ENCODE peak calls at places on chromosomes 7 and 10, in five cellular contexts. Q is H9, T is mucosa of descending colon, O is uterus, S is neural progenitor cell. C is an unnamed sample. For H3K9me3, the result is how much of the 10 kb centered on the place peaks cover.

GRCh38 chr10:123134058-123134914 is 1.5 kb upstream of the HMX3 start:
- DNase-seq in T (no peak), O (no peak), S (peak), Q (no peak), C (peak)

GRCh38 chr10:70381491-70382421 is 669 bp downstream of the LRRC20 start:
- DNase-seq in O (peak), S (peak), T (peak), Q (peak), C (no peak)

GRCh38 chr10:30048768-30049507 is 10.4 kb downstream of the JCAD start:
- DNase-seq in O (no peak), Q (no peak), T (no peak), S (no peak), C (no peak)

GRCh38 chr7:22589641-22590141 is 89.7 kb upstream of the STEAP1B start:
- DNase-seq in Q (no peak), S (peak), O (peak), T (no peak), C (no peak)

GRCh38 chr7:28732037-28732869 is 225.9 kb downstream of the TRIL start:
- DNase-seq in T (no peak), S (peak), Q (no peak), O (peak), C (no peak)

GRCh38 chr7:102101926-102102325 is 184.7 kb upstream of the SH2B2 start:
- DNase-seq in Q (no peak), S (no peak), T (no peak), O (no peak), C (no peak)

GRCh38 chr7:150937848-150938561 is 40.1 kb downstream of the KCNH2 start:
- DNase-seq in Q (no peak), O (no peak), S (peak), T (no peak), C (no peak)

GRCh38 chr10:4354382-4354812 is 471.6 kb upstream of the AKR1E2 start:
- DNase-seq in S (no peak), T (peak), Q (no peak), O (no peak), C (no peak)

GRCh38 chr10:12656518-12657142 is 307.3 kb downstream of the CAMK1D start:
- DNase-seq in Q (no peak), T (no peak), S (peak), O (no peak), C (no peak)

GRCh38 chr7:157663061-157663863 is 326.5 kb downstream of the DNAJB6 start:
- DNase-seq in S (no peak), T (no peak), O (no peak), Q (no peak), C (no peak)

GRCh38 chr7:16647435-16647960 is 1.5 kb downstream of the BZW2 start:
- DNase-seq in Q (no peak), T (no peak), O (no peak), S (no peak), C (no peak)

GRCh38 chr10:17098012-17098411 is 31.6 kb downstream of the CUBN start:
- DNase-seq in Q (no peak), T (no peak), O (no peak), S (no peak), C (no peak)

GRCh38 chr10:14648042-14648765 is 126.5 kb downstream of the FAM107B start:
- DNase-seq in S (peak), T (peak), O (peak), Q (peak), C (no peak)

GRCh38 chr10:59575269-59575668 is 134.4 kb downstream of the SLC16A9 start:
- DNase-seq in S (no peak), T (no peak), O (no peak), Q (no peak), C (no peak)

GRCh38 chr7:74231232-74231590 is 21.4 kb downstream of the LAT2 start:
- DNase-seq in S (no peak), O (no peak), Q (no peak), T (no peak), C (no peak)

GRCh38 chr10:131946321-131946751 is 35.4 kb downstream of the BNIP3 start:
- DNase-seq in S (no peak), O (no peak), Q (no peak), T (no peak), C (peak)

GRCh38 chr10:1331560-1331959 is 275.4 kb downstream of the WDR37 start:
- DNase-seq in T (no peak), Q (no peak), S (no peak), O (no peak), C (no peak)

GRCh38 chr10:71260622-71261325 is 48.4 kb downstream of the UNC5B start:
- DNase-seq in O (peak), T (no peak), Q (no peak), S (peak), C (peak)

GRCh38 chr10:73586583-73586984 is 4.6 kb downstream of the USP54 start:
- DNase-seq in Q (no peak), T (no peak), O (no peak), S (no peak), C (peak)

GRCh38 chr10:13349776-13350274 is 1.7 kb upstream of the SEPHS1 start:
- DNase-seq in T (peak), Q (peak), O (peak), S (peak), C (peak)

GRCh38 chr10:21506351-21506750 is 19.1 kb downstream of the SKIDA1 start:
- DNase-seq in O (no peak), S (peak), Q (no peak), T (no peak), C (no peak)

GRCh38 chr10:15719899-15720634 is at the start of gene ITGA8:
- DNase-seq in S (peak), Q (peak), T (peak), O (peak), C (no peak)
- TF ChIP-seq CTCF in S (peak), Q (peak), T (no peak), O (peak), C (no peak)

DNA sequence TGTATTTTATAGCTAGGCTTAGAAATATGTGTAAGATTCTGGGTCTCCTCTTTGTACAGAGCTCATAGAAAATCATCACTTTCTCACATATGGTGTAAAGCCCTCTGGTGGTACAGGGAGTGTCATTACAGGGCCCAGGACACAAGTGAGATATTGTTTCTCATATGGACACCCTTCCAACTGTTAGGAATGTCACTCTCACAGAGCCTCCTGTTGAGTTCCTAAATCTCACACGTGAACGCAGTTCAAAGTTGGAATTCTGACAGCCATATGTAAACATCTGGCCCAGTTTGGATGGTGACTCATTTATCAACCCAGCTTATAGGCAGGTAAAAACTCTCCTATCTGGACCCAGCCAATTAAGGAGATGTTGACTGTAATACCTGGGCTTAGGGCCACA is 35.4 kb upstream of the ZNF107 start:
- DNase-seq in Q (no peak), S (no peak), O (no peak), T (no peak), C (no peak)
- H3K9me3 ChIP-seq in Q (half or more), S (under half), O (under half), T (under half), C (under half)

DNA sequence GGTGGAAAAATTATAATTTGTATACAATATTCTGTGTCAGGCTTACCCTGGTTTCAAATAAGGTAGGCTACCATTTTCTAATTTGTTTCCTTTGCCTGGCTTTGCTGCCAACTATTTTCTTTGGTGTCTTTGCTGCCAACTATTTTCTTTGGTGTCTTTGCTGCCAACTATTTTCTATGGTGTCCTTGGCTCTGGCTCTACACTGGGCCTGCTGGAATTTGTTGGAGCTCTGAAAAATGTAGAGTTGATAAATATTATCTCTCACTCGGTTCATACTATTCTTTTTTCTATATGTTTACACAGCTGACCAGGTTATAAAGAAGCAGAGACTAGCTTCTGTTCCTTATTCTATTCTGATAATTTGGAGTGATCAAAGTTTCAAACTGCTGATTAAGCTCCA is 768.0 kb upstream of the PHF14 start:
- DNase-seq in O (no peak), Q (no peak), S (no peak), T (no peak), C (no peak)
- TF ChIP-seq CTCF in O (no peak), Q (no peak), S (no peak), T (no peak), C (no peak)

GRCh38 chr7:7231005-7231404 is 48.7 kb downstream of the C1GALT1 start:
- DNase-seq in T (no peak), S (no peak), O (no peak), Q (no peak), C (no peak)

GRCh38 chr7:7228967-7229366 is 46.6 kb downstream of the C1GALT1 start:
- DNase-seq in Q (no peak), T (no peak), O (no peak), S (no peak), C (no peak)

GRCh38 chr7:7226407-7226806 is 44.1 kb downstream of the C1GALT1 start:
- DNase-seq in O (no peak), S (no peak), Q (no peak), T (no peak), C (no peak)

GRCh38 chr7:7231865-7232264 is 49.5 kb downstream of the C1GALT1 start:
- DNase-seq in Q (no peak), S (no peak), T (no peak), O (no peak), C (no peak)

DNA sequence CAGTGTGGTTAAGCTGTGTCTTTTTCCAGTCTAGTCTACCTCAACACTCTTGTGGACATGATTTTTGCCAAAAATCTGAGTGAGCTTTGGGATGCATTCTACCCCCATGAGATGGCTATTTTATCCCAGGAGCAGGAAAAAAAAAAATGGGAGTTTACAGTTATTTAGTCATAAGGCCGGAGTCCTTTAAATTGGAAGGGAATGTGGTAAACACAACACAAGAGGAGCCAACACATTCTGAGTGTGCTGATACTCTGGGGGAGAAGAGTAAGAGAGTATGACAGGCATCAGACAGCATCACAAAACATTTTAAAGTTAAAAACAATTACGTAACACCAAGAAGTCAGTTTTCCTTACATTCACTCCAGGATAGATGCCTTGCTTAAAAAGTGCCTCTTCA is 46.1 kb downstream of the C1GALT1 start:
- DNase-seq in Q (no peak), S (no peak), T (no peak), O (no peak), C (no peak)
- H3K9me3 ChIP-seq in Q (under half), S (under half), T (under half), O (under half), C (under half)

GRCh38 chr10:82969405-82969804 is 1094.4 kb downstream of the NRG3 start:
- DNase-seq in S (no peak), T (no peak), O (no peak), Q (no peak), C (no peak)
- TF ChIP-seq CTCF in S (peak), T (no peak), O (no peak), Q (peak), C (peak)